ENCODE peak calls at places on chromosome 3, in five cellular contexts. H is neural progenitor cell, D is IMR-90, J is GM23338, N is hepatocyte. P is an unnamed sample.
A peak's percentile ranks its signal among the peaks of the same experiment; 100 is the strongest.

GRCh38 chr3:46110701-46111493 is 83.6 kb upstream of the XCR1 start:
- DNase-seq in J (peak; percentile 19), N (peak; percentile 51), H (no peak), D (peak; percentile 65), P (no peak)

GRCh38 chr3:51974963-51975856 is at the start of gene ABHD14A:
- DNase-seq in D (peak; percentile 55), N (peak; percentile 89), H (peak; percentile 88), J (peak; percentile 75), P (peak; percentile 72)

GRCh38 chr3:62636235-62636826 is 238.9 kb downstream of the CADPS start:
- DNase-seq in H (no peak), D (no peak), N (no peak), J (no peak), P (no peak)

GRCh38 chr3:64311424-64311920 is 86.2 kb upstream of the PRICKLE2 start:
- DNase-seq in J (no peak), N (no peak), H (no peak), D (peak; percentile 28), P (no peak)

GRCh38 chr3:32481791-32482631 is 20.6 kb downstream of the CMTM6 start:
- DNase-seq in N (no peak), H (no peak), J (no peak), D (no peak), P (no peak)

GRCh38 chr3:10299175-10299574 is 6.4 kb upstream of the GHRL start:
- DNase-seq in J (no peak), N (no peak), H (no peak), D (peak; percentile 17), P (peak; percentile 15)

GRCh38 chr3:119595639-119596329 is 1.9 kb upstream of the PLA1A start:
- DNase-seq in H (no peak), N (no peak), D (no peak), J (no peak), P (no peak)

GRCh38 chr3:51734572-51734907 is 27.7 kb downstream of the GRM2 start:
- DNase-seq in H (peak; percentile 16), J (peak; percentile 32), N (no peak), D (no peak), P (no peak)

GRCh38 chr3:32667072-32667582 is 17.9 kb upstream of the CNOT10 start:
- DNase-seq in H (no peak), D (no peak), J (no peak), N (no peak), P (no peak)

GRCh38 chr3:111669926-111670630 is 74.9 kb upstream of the ZBED2 start:
- DNase-seq in N (no peak), H (no peak), D (peak; percentile 76), J (no peak), P (no peak)

GRCh38 chr3:156751461-156752025 is 74.6 kb upstream of the LEKR1 start:
- DNase-seq in J (peak; percentile 87), H (peak; percentile 90), N (peak; percentile 53), D (peak; percentile 79), P (no peak)

GRCh38 chr3:63706321-63707085 is 54.0 kb downstream of the SNTN start:
- DNase-seq in H (no peak), N (no peak), J (no peak), D (no peak), P (no peak)

GRCh38 chr3:134600685-134601502 is 49.9 kb downstream of the KY start:
- DNase-seq in D (peak; percentile 58), J (peak; percentile 84), H (peak; percentile 92), N (peak; percentile 84), P (peak; percentile 57)

GRCh38 chr3:32176989-32177701 is 61.3 kb upstream of the CMTM8 start:
- DNase-seq in J (peak; percentile 87), N (peak; percentile 82), D (peak; percentile 37), H (peak; percentile 64), P (peak; percentile 67)

GRCh38 chr3:43178891-43179366 is 73.0 kb upstream of the POMGNT2 start:
- DNase-seq in D (peak; percentile 52), J (no peak), N (peak; percentile 80), H (no peak), P (no peak)

GRCh38 chr3:172057059-172057458 is 17.7 kb downstream of the FNDC3B start:
- DNase-seq in D (no peak), N (no peak), J (no peak), H (peak; percentile 29), P (peak; percentile 38)

GRCh38 chr3:126750760-126751129 is 46.7 kb downstream of the CHCHD6 start:
- DNase-seq in D (no peak), H (no peak), J (peak; percentile 40), N (no peak), P (no peak)

GRCh38 chr3:195612075-195612800 is 28.5 kb upstream of the APOD start:
- DNase-seq in J (peak; percentile 9), N (no peak), H (no peak), D (no peak), P (no peak)

GRCh38 chr3:157059661-157060060 is 100.3 kb downstream of the CCNL1 start:
- DNase-seq in J (no peak), D (no peak), N (no peak), H (no peak), P (no peak)

GRCh38 chr3:17420668-17421067 is 321.8 kb downstream of the TBC1D5 start:
- DNase-seq in N (peak; percentile 5), J (no peak), D (peak; percentile 28), H (no peak), P (no peak)

GRCh38 chr3:86257955-86258641 is 732.9 kb downstream of the VGLL3 start:
- DNase-seq in J (no peak), N (no peak), H (no peak), D (no peak), P (no peak)

GRCh38 chr3:134796313-134797079 is 1.4 kb downstream of the EPHB1 start:
- DNase-seq in N (peak; percentile 26), H (peak; percentile 81), D (no peak), J (peak; percentile 68), P (no peak)

GRCh38 chr3:154193174-154193573 is 72.0 kb downstream of the ARHGEF26 start:
- DNase-seq in J (no peak), D (peak; percentile 45), N (no peak), H (no peak), P (no peak)

GRCh38 chr3:134473868-134474546 is 11.8 kb downstream of the ANAPC13 start:
- DNase-seq in H (peak; percentile 92), J (peak; percentile 98), N (peak; percentile 92), D (peak; percentile 87), P (peak; percentile 80)

GRCh38 chr3:123751478-123751877 is 132.7 kb downstream of the MYLK start:
- DNase-seq in J (no peak), N (no peak), D (peak; percentile 58), H (no peak), P (no peak)

GRCh38 chr3:39671600-39671999 is 137.8 kb upstream of the MYRIP start:
- DNase-seq in H (no peak), J (no peak), N (no peak), D (no peak), P (no peak)

GRCh38 chr3:39664931-39665330 is 144.5 kb upstream of the MYRIP start:
- DNase-seq in D (no peak), H (no peak), J (no peak), N (no peak), P (no peak)

GRCh38 chr3:39665441-39665840 is 144.0 kb upstream of the MYRIP start:
- DNase-seq in N (no peak), J (no peak), H (no peak), D (no peak), P (no peak)

GRCh38 chr3:39671116-39671515 is 138.3 kb upstream of the MYRIP start:
- DNase-seq in J (no peak), H (no peak), N (no peak), D (no peak), P (no peak)

DNA sequence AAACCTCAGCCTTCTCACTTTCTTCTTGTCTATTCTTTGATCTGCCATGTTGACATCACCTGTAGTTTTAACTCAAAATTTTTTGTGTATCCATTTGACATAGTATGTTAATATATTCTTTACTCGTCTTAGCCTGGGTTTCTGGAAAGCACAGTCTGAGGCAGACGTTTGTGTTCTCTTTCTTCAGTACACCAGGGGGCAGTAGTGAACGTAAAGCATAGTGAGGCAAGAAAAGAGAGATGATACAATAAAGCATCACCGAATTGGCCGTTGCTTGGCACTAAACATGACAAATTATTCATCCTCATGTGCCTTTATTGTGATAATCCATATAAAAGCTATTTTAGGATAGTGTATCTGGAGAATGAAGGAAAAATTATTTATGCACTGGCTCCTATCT is 141.0 kb upstream of the MYRIP start:
- DNase-seq in N (peak; percentile 65), J (peak; percentile 80), H (peak; percentile 72), D (peak; percentile 38), P (peak; percentile 40)
- TF ChIP-seq CTCF in N (peak; percentile 67), J (peak; percentile 88), H (peak; percentile 76), D (peak; percentile 51), P (peak; percentile 88)

GRCh38 chr3:114899186-114899931 is 247.7 kb downstream of the ZBTB20 start:
- DNase-seq in N (peak; percentile 62), H (peak; percentile 31), J (peak; percentile 16), D (no peak), P (no peak)

GRCh38 chr3:114902691-114903101 is 244.4 kb downstream of the ZBTB20 start:
- DNase-seq in H (peak; percentile 55), D (peak; percentile 4), J (peak; percentile 73), N (peak; percentile 8), P (no peak)

GRCh38 chr3:114904633-114905032 is 242.5 kb downstream of the ZBTB20 start:
- DNase-seq in H (no peak), N (no peak), J (no peak), D (no peak), P (no peak)

GRCh38 chr3:114900908-114901307 is 246.2 kb downstream of the ZBTB20 start:
- DNase-seq in H (no peak), N (no peak), J (no peak), D (no peak), P (no peak)

DNA sequence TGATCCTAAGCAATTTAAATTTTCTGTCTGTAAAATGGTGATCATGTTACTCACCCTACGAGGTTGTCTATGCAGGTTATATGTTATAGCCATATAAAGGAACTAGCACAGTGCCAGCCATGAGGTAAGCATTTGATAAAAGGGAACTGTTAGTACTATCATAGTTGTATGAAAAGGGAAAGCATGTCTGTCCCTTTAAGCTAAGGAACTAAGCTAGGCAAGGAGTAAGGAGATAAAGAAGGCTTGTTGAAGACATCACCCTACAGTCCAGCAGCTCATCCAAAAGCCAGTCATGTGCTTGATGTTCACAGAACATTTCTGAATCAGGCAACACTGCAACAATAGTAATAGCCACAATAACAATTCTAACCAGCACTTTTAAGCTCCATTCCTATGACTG is 243.9 kb downstream of the ZBTB20 start:
- DNase-seq in J (no peak), H (no peak), N (no peak), D (peak; percentile 2), P (no peak)
- H2AFZ ChIP-seq in J (no peak overlapping the region), H (no peak overlapping the region), N (no peak overlapping the region), D (no peak overlapping the region), P (no peak overlapping the region)

DNA sequence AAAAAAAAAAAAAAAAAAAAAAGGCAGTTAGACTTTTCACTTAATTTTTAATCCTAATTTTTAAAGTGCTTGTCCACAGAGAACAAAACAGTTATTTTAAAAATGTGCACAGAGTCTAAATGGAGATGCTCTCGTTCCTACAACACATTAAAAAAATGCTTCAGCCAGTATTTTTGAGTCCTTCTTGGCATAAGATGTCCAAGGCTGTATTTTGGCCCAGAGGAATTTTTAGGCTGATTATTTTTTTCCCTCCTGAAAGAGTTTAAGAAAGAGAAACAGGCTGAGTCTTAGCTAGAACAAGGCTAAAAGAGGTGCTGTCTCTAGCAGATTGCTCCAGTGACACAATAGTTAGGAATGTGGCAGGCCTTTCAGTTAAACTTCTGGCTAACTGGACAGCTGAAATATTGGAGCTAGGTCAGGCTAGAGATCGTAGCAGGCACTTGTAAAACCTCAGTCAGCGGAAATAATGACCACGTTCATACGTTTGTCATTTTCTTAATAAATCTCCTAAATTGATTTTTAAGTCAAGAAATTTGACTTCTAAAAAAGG is 271.5 kb upstream of the RARB start:
- DNase-seq in J (peak; percentile 60), D (peak; percentile 18), H (peak; percentile 70), N (peak; percentile 45), P (no peak)
- TF ChIP-seq CTCF in J (no peak), D (no peak), H (no peak), N (no peak), P (no peak)

GRCh38 chr3:50259432-50260026 is 9.4 kb upstream of the SEMA3B start:
- DNase-seq in D (no peak), N (no peak), H (no peak), J (no peak), P (no peak)
- H2AFZ ChIP-seq in D (peak overlapping the region; percentile 89), N (no peak overlapping the region), H (no peak overlapping the region), J (no peak overlapping the region), P (no peak overlapping the region)